ENCODE peak calls at places on chromosomes 7 and 10, in nine cellular contexts. H, E, S, F, V, T, J, B and K are unnamed samples. For H3K9me3, the result is how much of the 10 kb centered on the place peaks cover.

GRCh38 chr7:70383947-70384475 is 747.9 kb upstream of the GALNT17 start:
- DNase-seq in S (no peak), E (no peak), V (no peak), J (no peak), B (no peak), H (no peak), F (no peak), T (no peak), K (no peak)

GRCh38 chr10:89690027-89690426 is 11.4 kb upstream of the KIF20B start:
- DNase-seq in S (peak), T (no peak), V (no peak), H (no peak), B (no peak), F (no peak), J (no peak), E (no peak), K (no peak)

GRCh38 chr7:102061981-102062390 is 224.7 kb upstream of the SH2B2 start:
- DNase-seq in T (no peak), H (peak), F (no peak), S (peak), J (peak), E (peak), B (no peak), V (no peak), K (no peak)

GRCh38 chr10:113511419-113511818 is 41.4 kb upstream of the HABP2 start:
- DNase-seq in T (no peak), J (no peak), E (no peak), S (no peak), H (no peak), B (no peak), V (no peak), F (no peak), K (no peak)

GRCh38 chr7:117828831-117829230 is 44.4 kb downstream of the CTTNBP2 start:
- DNase-seq in V (no peak), S (no peak), F (no peak), J (peak), E (no peak), B (peak), H (no peak), T (no peak), K (no peak)

GRCh38 chr10:69873141-69873540 is 71.4 kb downstream of the COL13A1 start:
- DNase-seq in F (no peak), V (no peak), T (no peak), H (no peak), E (no peak), B (peak), S (no peak), J (no peak), K (no peak)

GRCh38 chr7:27526991-27527722 is 135.5 kb downstream of the HIBADH start:
- DNase-seq in S (no peak), V (no peak), H (no peak), E (no peak), F (no peak), T (no peak), J (no peak), B (peak), K (no peak)

GRCh38 chr7:22373388-22373787 is 16.4 kb upstream of the RAPGEF5 start:
- DNase-seq in S (no peak), E (no peak), F (no peak), H (no peak), B (no peak), T (no peak), J (no peak), V (no peak), K (no peak)

GRCh38 chr10:27741173-27742091 is 4.2 kb downstream of the MKX start:
- DNase-seq in F (no peak), H (no peak), B (no peak), V (no peak), S (no peak), J (no peak), T (peak), E (peak), K (no peak)

GRCh38 chr7:151251926-151252835 is 3.7 kb upstream of the SMARCD3 start:
- DNase-seq in H (no peak), E (peak), B (peak), V (no peak), T (peak), F (no peak), S (peak), J (peak), K (no peak)

GRCh38 chr7:149772236-149772820 is 1.1 kb downstream of the ZNF467 start:
- DNase-seq in S (no peak), F (no peak), H (no peak), J (no peak), V (no peak), E (peak), T (no peak), B (no peak), K (no peak)

GRCh38 chr10:79244068-79244442 is 103.2 kb upstream of the PPIF start:
- DNase-seq in J (no peak), B (no peak), H (peak), F (no peak), V (no peak), S (no peak), E (no peak), T (no peak), K (no peak)

GRCh38 chr10:36073796-36074345 is 431.8 kb upstream of the FZD8 start:
- DNase-seq in J (no peak), B (no peak), E (no peak), F (no peak), T (no peak), V (no peak), H (no peak), S (no peak), K (no peak)

GRCh38 chr10:72007246-72007892 is 43.2 kb downstream of the CHST3 start:
- DNase-seq in J (no peak), F (no peak), T (peak), V (no peak), H (no peak), B (no peak), S (no peak), E (peak), K (no peak)

GRCh38 chr10:105857284-105858264 is 1216.5 kb downstream of the SORCS3 start:
- DNase-seq in B (no peak), J (no peak), F (no peak), T (no peak), E (no peak), H (no peak), V (no peak), S (no peak), K (no peak)

DNA sequence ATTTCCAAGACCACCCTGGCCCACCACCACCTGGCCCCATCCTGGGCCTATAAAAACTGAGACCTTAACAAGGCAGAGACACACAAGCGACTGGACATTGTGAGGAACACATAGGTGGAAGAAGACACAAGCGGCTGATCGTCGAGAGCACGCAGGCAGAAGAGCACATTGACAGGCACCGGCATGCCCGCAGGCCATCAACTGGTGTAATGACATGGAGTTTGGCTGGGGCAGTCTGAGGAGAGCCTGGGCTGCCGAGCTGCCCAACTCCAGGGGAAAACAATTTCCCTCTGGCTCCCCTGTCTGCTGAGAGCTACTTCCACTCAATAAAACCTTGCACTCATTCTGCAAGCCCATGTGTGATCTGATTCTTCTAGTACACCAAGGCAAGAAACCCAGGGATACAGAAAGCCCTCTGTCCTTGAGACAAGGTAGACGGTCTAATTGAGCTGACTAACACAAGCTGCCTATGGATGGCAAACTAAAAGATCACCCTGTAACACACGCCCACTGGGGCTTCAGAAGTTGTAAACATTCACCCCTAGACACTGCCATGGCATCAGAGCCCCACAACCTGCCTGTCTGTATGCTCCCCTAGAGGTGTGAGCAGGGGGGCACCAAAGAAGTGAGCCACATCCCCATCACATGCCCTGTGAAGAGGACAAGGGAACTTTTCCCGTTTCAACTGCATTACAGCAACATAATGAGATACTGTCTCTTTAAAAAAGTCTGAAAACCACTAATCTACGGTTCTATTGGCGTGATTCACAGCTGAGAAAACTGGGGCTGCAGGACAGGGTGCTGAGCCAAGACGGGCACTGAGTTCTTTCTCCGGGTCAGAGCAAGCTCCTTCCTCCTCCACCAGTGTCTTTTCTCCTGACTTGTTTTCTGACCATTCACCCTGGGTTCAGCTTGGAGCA is 18.5 kb upstream of the TNS3 start:
- DNase-seq in H (peak), J (peak), V (no peak), B (peak), E (no peak), F (no peak), T (no peak), S (peak), K (no peak)
- H3K9me3 ChIP-seq in H (under half), J (under half), V (under half), B (under half), E (under half), F (under half), T (under half), S (under half), K (under half)

GRCh38 chr7:158018971-158019645 is 568.5 kb downstream of the PTPRN2 start:
- DNase-seq in V (no peak), T (no peak), H (no peak), F (no peak), E (no peak), J (no peak), B (no peak), S (no peak), K (no peak)
- H3K9me3 ChIP-seq in V (under half), T (under half), H (under half), F (under half), E (under half), J (under half), B (under half), S (half or more), K (under half)

GRCh38 chr7:145293120-145293792 is 457.4 kb upstream of the TPK1 start:
- DNase-seq in E (no peak), H (no peak), B (no peak), F (no peak), S (no peak), J (no peak), V (no peak), T (no peak), K (no peak)

GRCh38 chr7:145293793-145294153 is 457.9 kb upstream of the TPK1 start:
- DNase-seq in V (no peak), H (no peak), F (no peak), B (no peak), E (no peak), S (no peak), J (no peak), T (no peak), K (no peak)

DNA sequence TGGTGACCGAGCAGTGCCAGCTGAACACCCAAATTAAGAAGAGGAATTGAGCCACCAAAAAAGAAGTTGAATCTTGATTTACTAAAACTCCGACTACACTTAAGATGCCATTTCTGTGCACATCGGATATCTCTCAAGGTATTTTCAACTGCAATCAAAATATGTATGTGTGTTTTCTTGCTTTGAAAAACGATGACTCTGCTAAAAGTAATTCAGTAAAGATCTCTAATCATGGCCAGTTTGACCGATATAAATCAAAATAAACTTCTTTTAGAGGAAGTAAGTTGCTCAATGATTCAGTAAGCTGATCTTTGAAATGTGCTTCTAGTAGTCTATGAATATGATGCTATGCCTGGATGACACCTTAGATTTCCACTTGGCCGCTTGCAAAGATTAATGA is 453.5 kb upstream of the TPK1 start:
- DNase-seq in S (no peak), F (no peak), T (no peak), B (no peak), J (no peak), E (no peak), V (no peak), H (no peak), K (no peak)
- H3K9me3 ChIP-seq in S (under half), F (under half), T (under half), B (under half), J (under half), E (under half), V (under half), H (under half), K (under half)

DNA sequence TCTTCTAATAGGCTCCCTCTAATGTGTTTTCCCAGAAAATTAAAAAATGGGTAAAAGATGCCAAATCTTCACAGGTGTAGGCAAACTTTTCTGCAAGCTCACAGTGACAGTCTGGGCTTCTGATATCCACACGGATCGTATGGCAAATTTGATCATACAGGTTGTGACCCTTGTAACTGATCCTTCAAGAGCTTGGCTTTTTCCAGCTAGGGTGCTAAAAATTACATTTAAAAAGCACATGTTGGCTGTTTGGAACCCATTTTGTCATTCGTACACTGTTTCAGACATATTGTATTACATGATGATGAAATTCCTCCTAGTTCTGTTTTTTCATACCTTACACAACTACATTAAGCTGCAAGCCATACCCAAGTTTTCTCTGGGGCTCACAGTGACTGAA is 138.7 kb downstream of the GFRA1 start:
- DNase-seq in V (no peak), H (no peak), B (peak), F (no peak), S (no peak), T (no peak), E (no peak), J (no peak), K (no peak)
- H3K9me3 ChIP-seq in V (under half), H (under half), B (under half), F (under half), S (under half), T (under half), E (under half), J (under half), K (under half)

DNA sequence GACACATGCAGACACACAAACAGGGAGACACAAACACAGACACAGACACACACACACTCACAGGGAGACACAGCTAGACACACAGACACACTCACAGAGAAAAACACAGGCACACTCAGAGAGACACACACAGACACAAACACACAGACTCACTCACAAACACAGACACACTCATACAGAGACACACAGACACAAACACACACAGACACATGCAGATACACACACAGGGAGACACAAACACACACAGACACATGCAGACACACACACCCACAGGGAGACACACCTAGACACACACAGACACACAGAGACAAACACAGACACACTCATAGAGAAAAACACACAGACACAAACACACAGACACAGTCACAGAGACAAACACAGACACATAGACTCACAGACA is 67.9 kb downstream of the ADARB2 start:
- DNase-seq in B (no peak), E (no peak), V (no peak), F (no peak), H (no peak), J (no peak), T (no peak), S (no peak), K (no peak)
- H3K9me3 ChIP-seq in B (under half), E (under half), V (under half), F (under half), H (under half), J (under half), T (under half), S (under half), K (under half)

DNA sequence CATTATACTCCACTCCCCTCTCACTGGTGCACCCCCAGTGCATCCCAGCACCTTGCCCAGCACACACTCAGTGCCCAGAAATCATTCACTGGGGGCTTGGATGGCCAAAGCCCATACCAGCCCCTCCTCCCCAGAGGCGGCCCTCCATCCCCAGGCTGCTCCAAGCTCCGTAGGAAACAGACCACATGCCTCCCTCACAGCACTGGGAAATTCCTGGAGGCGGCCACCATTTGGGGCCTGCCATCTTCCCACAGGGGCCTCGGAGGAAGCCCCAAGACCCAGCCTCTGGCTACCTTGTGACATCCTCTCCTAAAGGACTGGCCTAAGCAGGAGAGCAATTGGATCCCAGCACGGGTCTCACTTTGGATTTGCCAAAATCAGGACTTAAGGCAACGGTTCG is 49.7 kb downstream of the FOXL3 start:
- DNase-seq in F (no peak), J (no peak), H (no peak), V (no peak), E (no peak), B (no peak), S (no peak), T (no peak), K (no peak)
- H3K9me3 ChIP-seq in F (under half), J (under half), H (under half), V (under half), E (under half), B (under half), S (under half), T (under half), K (under half)

GRCh38 chr7:133064082-133064825 is 17.6 kb downstream of the CHCHD3 start:
- DNase-seq in H (no peak), V (no peak), B (no peak), F (no peak), E (no peak), S (no peak), T (no peak), J (no peak), K (no peak)
- H3K9me3 ChIP-seq in H (under half), V (under half), B (under half), F (under half), E (under half), S (under half), T (under half), J (under half), K (under half)

DNA sequence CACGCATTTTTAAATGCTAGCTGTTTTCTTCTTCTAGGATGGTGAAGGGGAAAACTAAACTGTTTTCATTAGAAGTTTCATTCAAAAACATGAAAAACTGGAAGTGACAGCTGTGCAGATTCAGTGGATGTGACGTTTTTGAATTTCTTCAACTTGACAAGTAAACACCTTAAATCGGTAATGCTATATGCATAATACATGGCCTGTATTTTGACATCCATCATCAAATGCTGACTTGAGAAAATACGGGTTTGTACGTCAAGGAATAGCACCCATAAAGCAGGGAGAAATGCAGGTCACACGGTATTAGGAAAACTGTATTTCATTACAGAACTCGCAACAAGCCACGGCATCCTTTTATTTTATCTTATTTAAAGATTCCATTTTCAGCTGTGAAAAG is 720.5 kb downstream of the KCNMA1 start:
- DNase-seq in H (no peak), T (no peak), S (no peak), B (no peak), F (no peak), E (no peak), J (no peak), V (no peak), K (no peak)
- H3K9me3 ChIP-seq in H (under half), T (under half), S (under half), B (under half), F (under half), E (under half), J (under half), V (under half), K (under half)

DNA sequence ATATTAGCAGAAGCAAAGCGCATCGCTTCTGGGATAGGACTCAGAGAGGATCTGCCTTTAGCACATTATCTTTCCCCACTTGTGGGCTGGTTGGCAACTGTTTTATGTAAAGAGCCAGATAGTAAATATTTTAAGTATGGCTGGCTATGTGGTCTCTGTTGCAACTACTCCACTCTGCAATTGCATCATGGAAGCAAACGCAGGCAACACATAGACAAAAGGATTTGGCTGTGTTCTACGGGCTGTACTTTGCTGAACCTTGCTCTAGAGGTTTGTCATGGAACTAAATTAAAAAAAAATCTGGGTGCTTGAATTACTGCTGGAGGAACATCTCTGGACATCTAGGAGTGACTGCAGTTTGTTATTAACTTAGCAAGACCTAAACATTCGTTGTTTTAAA is 307.8 kb upstream of the TPK1 start:
- DNase-seq in T (no peak), S (no peak), J (no peak), V (no peak), F (no peak), H (no peak), B (no peak), E (no peak), K (no peak)
- H3K9me3 ChIP-seq in T (under half), S (under half), J (under half), V (under half), F (under half), H (under half), B (under half), E (under half), K (under half)

GRCh38 chr7:159213253-159213652 is 68.6 kb upstream of the VIPR2 start:
- DNase-seq in B (no peak), E (no peak), S (no peak), H (no peak), V (no peak), J (no peak), F (no peak), T (no peak), K (no peak)
- H3K9me3 ChIP-seq in B (under half), E (under half), S (under half), H (under half), V (under half), J (under half), F (under half), T (under half), K (under half)